ENCODE peak calls at places on chromosomes 5 and 9, in ten cellular contexts. F, C, S, J, P, Z, H, I, O and U are unnamed samples.

GRCh38 chr5:178182158-178182876 is 4.9 kb downstream of the GMCL2 start:
- DNase-seq in F (no peak), C (no peak), S (no peak), J (no peak), P (no peak), Z (no peak), H (no peak), I (no peak), O (peak; percentile 44), U (no peak)

GRCh38 chr9:71249729-71250317 is 128.4 kb upstream of the TRPM3 start:
- DNase-seq in F (no peak), C (no peak), S (no peak), J (peak; percentile 77), P (peak; percentile 86), Z (peak; percentile 23), H (peak; percentile 65), I (peak; percentile 78), O (peak; percentile 22), U (no peak)

GRCh38 chr9:127904888-127905728 is 5.7 kb upstream of the ST6GALNAC6 start:
- DNase-seq in F (no peak), C (peak; percentile 54), S (no peak), J (peak; percentile 19), P (no peak), Z (no peak), H (no peak), I (no peak), O (no peak), U (no peak)

GRCh38 chr5:171813813-171814212 is 28.2 kb downstream of the SMIM23 start:
- DNase-seq in F (no peak), C (no peak), S (no peak), J (no peak), P (no peak), Z (no peak), H (no peak), I (no peak), O (no peak), U (no peak)

GRCh38 chr5:14816999-14817761 is 54.4 kb downstream of the ANKH start:
- DNase-seq in F (no peak), C (no peak), S (no peak), J (peak; percentile 69), P (peak; percentile 94), Z (no peak), H (peak; percentile 18), I (peak; percentile 90), O (no peak), U (no peak)

GRCh38 chr9:124251605-124252366 is 6.0 kb upstream of the NEK6 start:
- DNase-seq in F (no peak), C (no peak), S (no peak), J (peak; percentile 63), P (peak; percentile 58), Z (no peak), H (peak; percentile 90), I (peak; percentile 90), O (no peak), U (no peak)

GRCh38 chr5:157214399-157214798 is 33.8 kb downstream of the ITK start:
- DNase-seq in F (no peak), C (no peak), S (no peak), J (no peak), P (no peak), Z (no peak), H (no peak), I (no peak), O (no peak), U (no peak)

GRCh38 chr5:80820685-80821084 is 139.5 kb upstream of the RASGRF2 start:
- DNase-seq in F (no peak), C (no peak), S (no peak), J (no peak), P (no peak), Z (no peak), H (no peak), I (no peak), O (no peak), U (no peak)

GRCh38 chr5:137613554-137614265 is 114.6 kb upstream of the SPOCK1 start:
- DNase-seq in F (no peak), C (no peak), S (no peak), J (no peak), P (no peak), Z (no peak), H (no peak), I (peak; percentile 19), O (no peak), U (no peak)

GRCh38 chr5:15105799-15106393 is 234.3 kb upstream of the ANKH start:
- DNase-seq in F (no peak), C (no peak), S (peak; percentile 40), J (peak; percentile 60), P (peak; percentile 60), Z (peak; percentile 50), H (peak; percentile 56), I (peak; percentile 63), O (peak; percentile 56), U (no peak)

GRCh38 chr9:98225015-98225442 is 30.4 kb downstream of the TBC1D2 start:
- DNase-seq in F (no peak), C (no peak), S (no peak), J (no peak), P (no peak), Z (peak; percentile 30), H (no peak), I (no peak), O (no peak), U (no peak)

GRCh38 chr9:22141906-22142305 is 132.8 kb upstream of the CDKN2B start:
- DNase-seq in F (no peak), C (no peak), S (peak; percentile 15), J (peak; percentile 71), P (peak; percentile 94), Z (no peak), H (peak; percentile 61), I (no peak), O (no peak), U (no peak)

GRCh38 chr9:68747043-68747533 is 42.0 kb downstream of the PIP5K1B start:
- DNase-seq in F (no peak), C (no peak), S (no peak), J (no peak), P (peak; percentile 8), Z (no peak), H (no peak), I (peak; percentile 9), O (no peak), U (no peak)

GRCh38 chr9:134656334-134657034 is 14.9 kb downstream of the COL5A1 start:
- DNase-seq in F (no peak), C (no peak), S (no peak), J (peak; percentile 21), P (no peak), Z (no peak), H (peak; percentile 48), I (no peak), O (no peak), U (no peak)

GRCh38 chr9:126548312-126548711 is 65.4 kb upstream of the LMX1B start:
- DNase-seq in F (no peak), C (no peak), S (no peak), J (no peak), P (no peak), Z (no peak), H (no peak), I (no peak), O (no peak), U (no peak)

GRCh38 chr9:6944093-6944551 is 186.3 kb downstream of the KDM4C start:
- DNase-seq in F (no peak), C (no peak), S (peak; percentile 73), J (peak; percentile 80), P (peak; percentile 84), Z (no peak), H (peak; percentile 40), I (peak; percentile 79), O (no peak), U (no peak)

GRCh38 chr5:119063579-119064379 is 7.1 kb upstream of the DMXL1 start:
- DNase-seq in F (no peak), C (no peak), S (no peak), J (no peak), P (peak; percentile 78), Z (no peak), H (peak; percentile 29), I (peak; percentile 17), O (no peak), U (no peak)

GRCh38 chr9:18331808-18332209 is 142.1 kb upstream of the ADAMTSL1 start:
- DNase-seq in F (no peak), C (no peak), S (no peak), J (peak; percentile 97), P (peak; percentile 76), Z (peak; percentile 32), H (no peak), I (peak; percentile 69), O (no peak), U (no peak)

GRCh38 chr9:127241354-127241753 is 23.2 kb upstream of the GARNL3 start:
- DNase-seq in F (no peak), C (no peak), S (no peak), J (no peak), P (no peak), Z (no peak), H (no peak), I (no peak), O (no peak), U (no peak)

GRCh38 chr5:181107699-181108098 is 23.3 kb downstream of the OR2V1 start:
- DNase-seq in F (no peak), C (no peak), S (no peak), J (no peak), P (no peak), Z (no peak), H (no peak), I (no peak), O (no peak), U (no peak)

GRCh38 chr9:20437466-20437865 is 184.8 kb downstream of the MLLT3 start:
- DNase-seq in F (no peak), C (no peak), S (no peak), J (no peak), P (peak; percentile 89), Z (no peak), H (peak; percentile 3), I (peak; percentile 90), O (no peak), U (no peak)

GRCh38 chr5:34521628-34522290 is 134.4 kb upstream of the RAI14 start:
- DNase-seq in F (no peak), C (no peak), S (no peak), J (no peak), P (no peak), Z (no peak), H (no peak), I (no peak), O (no peak), U (no peak)

GRCh38 chr5:80238778-80239679 is 16.8 kb downstream of the SERINC5 start:
- DNase-seq in F (no peak), C (no peak), S (peak; percentile 51), J (peak; percentile 14), P (peak; percentile 75), Z (no peak), H (no peak), I (peak; percentile 75), O (no peak), U (no peak)

GRCh38 chr5:176789873-176790615 is 20.3 kb upstream of the UNC5A start:
- DNase-seq in F (no peak), C (no peak), S (no peak), J (no peak), P (no peak), Z (no peak), H (no peak), I (peak; percentile 16), O (no peak), U (no peak)

GRCh38 chr5:50751064-50751657 is 84.7 kb downstream of the PARP8 start:
- DNase-seq in F (no peak), C (peak; percentile 46), S (no peak), J (peak; percentile 13), P (peak; percentile 72), Z (peak; percentile 35), H (peak; percentile 69), I (peak; percentile 52), O (no peak), U (no peak)

GRCh38 chr5:110880413-110880812 is 141.6 kb downstream of the SLC25A46 start:
- DNase-seq in F (no peak), C (no peak), S (no peak), J (no peak), P (peak; percentile 99), Z (no peak), H (peak; percentile 77), I (peak; percentile 84), O (no peak), U (no peak)

GRCh38 chr5:96716716-96717115 is 54.5 kb downstream of the CAST start:
- DNase-seq in F (no peak), C (no peak), S (no peak), J (no peak), P (no peak), Z (no peak), H (no peak), I (no peak), O (no peak), U (no peak)

GRCh38 chr5:65769539-65769938 is 47.5 kb downstream of the NLN start:
- DNase-seq in F (no peak), C (no peak), S (no peak), J (peak; percentile 66), P (peak; percentile 95), Z (no peak), H (peak; percentile 31), I (peak; percentile 90), O (no peak), U (no peak)